ENCODE peak calls at places on chromosomes 6 and 20, in five cellular contexts. I is left lung, N is colonic mucosa, J is fibroblast of pulmonary artery, P is GM20000. Z is an unnamed sample.

GRCh38 chr6:38501931-38502330 is 137.8 kb downstream of the BTBD9 start:
- DNase-seq in I (no peak), N (no peak), J (no peak), P (no peak), Z (no peak)

GRCh38 chr20:10501377-10501776 is 66.3 kb downstream of the SLX4IP start:
- DNase-seq in I (peak; percentile 63), J (no peak), P (no peak), N (no peak), Z (no peak)

GRCh38 chr20:17568972-17569471 is 853 bp upstream of the DSTN start:
- DNase-seq in J (peak; percentile 98), N (peak; percentile 90), P (peak; percentile 41), I (peak; percentile 87), Z (peak; percentile 71)

GRCh38 chr6:37516920-37517405 is 17.3 kb upstream of the CCDC167 start:
- DNase-seq in N (no peak), I (no peak), P (no peak), J (no peak), Z (no peak)

GRCh38 chr6:42136508-42137191 is 5.8 kb downstream of the C6orf132 start:
- DNase-seq in N (peak; percentile 35), J (peak; percentile 55), I (no peak), P (peak; percentile 87), Z (peak; percentile 64)

GRCh38 chr6:31441368-31442267 is 38.2 kb downstream of the MICA start:
- DNase-seq in I (peak; percentile 84), P (peak; percentile 81), J (peak; percentile 62), N (peak; percentile 90), Z (peak; percentile 93)

GRCh38 chr6:30655743-30656094 is 8.8 kb downstream of the C6orf136 start:
- DNase-seq in N (no peak), P (no peak), I (no peak), J (no peak), Z (no peak)

GRCh38 chr20:8342401-8342800 is 210.3 kb downstream of the PLCB1 start:
- DNase-seq in P (no peak), J (no peak), I (no peak), N (no peak), Z (no peak)

GRCh38 chr20:22740829-22741228 is 156.5 kb upstream of the FOXA2 start:
- DNase-seq in J (no peak), N (no peak), I (no peak), P (no peak), Z (no peak)

GRCh38 chr6:108850669-108851467 is 2.6 kb downstream of the ARMC2 start:
- DNase-seq in N (no peak), P (no peak), I (peak; percentile 68), J (no peak), Z (no peak)

GRCh38 chr6:31163922-31164321 is 5.5 kb downstream of the TCF19 start:
- DNase-seq in I (no peak), P (no peak), J (peak; percentile 28), N (no peak), Z (no peak)

DNA sequence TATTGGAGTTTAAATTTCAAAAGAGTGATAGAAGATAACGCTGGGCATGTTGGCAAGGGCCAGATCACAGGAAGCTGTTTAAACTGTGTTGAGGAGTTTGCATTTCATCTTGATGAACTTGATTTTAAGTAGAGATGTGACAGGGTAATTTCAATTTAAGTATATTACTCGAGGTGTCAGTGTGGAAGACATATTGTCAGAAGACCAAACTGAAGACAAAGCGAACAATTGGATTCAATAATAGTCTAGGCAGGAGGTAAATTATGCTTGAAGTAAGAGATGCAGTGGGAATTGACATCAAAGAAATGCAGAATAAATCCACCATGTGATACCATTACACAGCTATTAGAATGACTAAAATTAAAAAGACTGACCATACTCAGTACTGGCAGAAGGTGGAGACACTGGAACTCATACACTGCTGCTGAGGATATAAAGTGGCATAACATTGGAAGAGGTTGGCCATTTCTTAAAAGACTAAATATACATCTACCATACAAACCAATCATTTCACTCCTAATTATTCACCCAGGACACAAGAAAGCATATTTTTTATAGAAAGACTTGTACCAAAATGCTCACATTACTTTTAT is 240.8 kb downstream of the ARHGAP18 start:
- DNase-seq in P (no peak), N (no peak), J (peak; percentile 19), I (no peak), Z (no peak)
- TF ChIP-seq CTCF in P (no peak), N (no peak), J (peak; percentile 13), I (no peak), Z (no peak)

GRCh38 chr6:158629376-158630221 is 14.9 kb downstream of the DYNLT1 start:
- DNase-seq in J (no peak), N (peak; percentile 15), I (peak; percentile 32), P (no peak), Z (no peak)
- TF ChIP-seq CTCF in J (no peak), N (no peak), I (no peak), P (no peak), Z (no peak)

DNA sequence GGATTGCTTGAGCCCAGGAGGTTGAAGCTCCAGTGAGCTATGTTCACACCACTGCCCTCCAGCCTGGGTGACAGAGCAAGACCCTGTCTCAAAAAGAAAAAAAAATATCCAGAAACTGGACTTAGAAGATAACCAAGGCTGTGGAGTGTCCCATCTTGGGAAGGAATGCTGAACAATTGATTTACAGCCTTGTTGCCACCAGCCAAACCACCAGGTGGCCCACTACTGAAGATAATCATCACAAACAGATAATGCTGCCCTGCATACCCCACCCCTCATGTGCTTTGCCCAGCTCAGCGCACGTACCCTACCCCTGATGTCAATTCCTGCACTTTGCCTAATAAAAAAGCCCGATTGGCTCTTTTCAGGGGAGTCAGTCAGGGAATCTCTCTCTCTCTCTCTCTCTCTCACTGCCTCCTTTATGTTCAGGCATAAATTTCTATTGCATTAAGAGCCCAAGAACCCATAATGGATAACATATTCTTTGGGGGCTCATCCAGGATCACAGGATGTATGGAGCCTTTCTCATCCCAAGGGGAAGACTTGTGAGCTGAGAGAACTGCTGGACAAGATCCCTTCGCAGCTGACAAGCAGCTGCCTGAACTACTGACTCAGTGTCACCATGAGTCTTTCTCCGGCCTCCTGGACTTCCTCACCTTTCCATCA is 166.4 kb downstream of the CD24 start:
- DNase-seq in N (no peak), P (no peak), I (no peak), J (no peak), Z (no peak)
- TF ChIP-seq CTCF in N (no peak), P (no peak), I (no peak), J (no peak), Z (no peak)

GRCh38 chr20:33810885-33811762 is at the start of gene CHMP4B:
- DNase-seq in P (peak; percentile 97), N (peak; percentile 99), I (peak; percentile 99), J (peak; percentile 99), Z (peak; percentile 100)
- TF ChIP-seq CTCF in P (no peak), N (no peak), I (no peak), J (no peak), Z (no peak)

DNA sequence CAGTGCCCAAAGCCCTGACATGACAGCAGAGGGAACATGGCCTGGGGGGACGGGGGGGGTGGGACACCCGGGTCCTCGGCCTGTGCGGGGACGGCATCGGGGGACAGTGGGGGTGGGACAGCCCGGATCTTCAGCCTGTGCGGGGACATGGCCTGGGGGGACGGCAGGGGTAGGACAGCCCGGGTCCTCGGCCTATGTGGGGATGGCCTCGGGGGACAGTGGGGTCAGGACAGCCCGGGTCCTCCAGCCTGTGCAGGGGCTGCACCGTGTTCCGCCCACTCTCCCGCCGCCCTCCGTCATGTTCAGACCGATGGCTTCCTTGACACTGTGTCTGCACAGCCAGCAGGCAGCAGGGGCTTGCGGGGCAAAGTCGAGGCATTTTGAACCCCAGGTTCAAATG is 7.0 kb downstream of the BIRC7 start:
- DNase-seq in I (no peak), J (no peak), P (no peak), N (no peak), Z (no peak)
- TF ChIP-seq CTCF in I (no peak), J (no peak), P (no peak), N (no peak), Z (no peak)

DNA sequence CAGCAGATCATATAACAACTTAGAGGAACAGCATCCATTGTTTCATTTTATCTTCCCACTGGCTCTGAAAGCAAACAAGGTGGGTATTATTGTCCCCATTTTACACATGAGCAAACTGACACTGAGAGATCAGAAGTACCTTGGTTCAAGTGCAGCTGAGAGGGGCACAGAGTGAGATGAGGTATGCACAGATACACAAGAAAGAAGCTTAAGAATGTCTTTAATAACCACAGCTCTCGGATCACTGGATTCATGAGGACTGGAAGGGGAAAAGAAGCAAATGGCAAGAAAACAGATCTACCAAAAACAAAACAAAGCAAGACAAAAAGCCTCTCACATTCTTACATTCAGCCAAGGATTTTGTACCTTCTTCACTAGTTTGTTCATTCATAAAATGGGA is 10.6 kb downstream of the SLC2A10 start:
- DNase-seq in P (no peak), I (no peak), J (no peak), N (no peak), Z (no peak)
- TF ChIP-seq CTCF in P (no peak), I (no peak), J (no peak), N (no peak), Z (no peak)

GRCh38 chr20:21640556-21640955 is 64.9 kb upstream of the PAX1 start:
- DNase-seq in I (no peak), J (no peak), N (no peak), P (no peak), Z (no peak)
- TF ChIP-seq CTCF in I (no peak), J (no peak), N (no peak), P (no peak), Z (no peak)

GRCh38 chr6:1420382-1420781 is 31.0 kb downstream of the FOXF2 start:
- DNase-seq in J (no peak), P (no peak), N (no peak), I (no peak), Z (no peak)

GRCh38 chr6:1423578-1423977 is 34.2 kb downstream of the FOXF2 start:
- DNase-seq in N (no peak), J (no peak), P (no peak), I (no peak), Z (no peak)

GRCh38 chr6:1426416-1426815 is 37.0 kb downstream of the FOXF2 start:
- DNase-seq in J (no peak), N (no peak), I (no peak), P (no peak), Z (no peak)

GRCh38 chr6:1422290-1422689 is 32.9 kb downstream of the FOXF2 start:
- DNase-seq in J (no peak), N (no peak), P (no peak), I (no peak), Z (no peak)

GRCh38 chr6:1424306-1424927 is 35.0 kb downstream of the FOXF2 start:
- DNase-seq in P (peak; percentile 63), J (peak; percentile 59), N (peak; percentile 59), I (no peak), Z (peak; percentile 54)
- TF ChIP-seq CTCF in P (peak; percentile 45), J (peak; percentile 64), N (peak; percentile 38), I (peak; percentile 39), Z (peak; percentile 22)

GRCh38 chr6:106359989-106360409 is 518 bp upstream of the CRYBG1 start:
- DNase-seq in J (no peak), P (no peak), I (no peak), N (no peak), Z (no peak)
- TF ChIP-seq CTCF in J (no peak), P (no peak), I (no peak), N (no peak), Z (no peak)

Z was measured in Calu3.